ENCODE peak calls at places on chromosomes 5 and 9, in ten cellular contexts. One of them, this sample, is unnamed.

GRCh38 chr5:56310711-56311204 is 77.6 kb upstream of the ANKRD55 start:
- DNase-seq in M059J: peak; percentile 70
- DNase-seq in AG08396: no peak
- DNase-seq in left ventricle myocardium inferior: no peak
- DNase-seq in cerebellum: no peak
- DNase-seq in neural progenitor cell: no peak
- DNase-seq in GM19239: no peak
- DNase-seq in nucleus accumbens: no peak
- DNase-seq in activated naive CD4-positive, alpha-beta T cell treated with Interleukin-2 at 50 U/mL for 16 hours: no peak
- DNase-seq in naive thymus-derived CD8-positive, alpha-beta T cell: no peak
- DNase-seq in this sample: no peak

GRCh38 chr5:76403963-76404693 is 1.0 kb downstream of the IQGAP2 start:
- DNase-seq in cerebellum: no peak
- DNase-seq in neural progenitor cell: peak; percentile 79
- DNase-seq in M059J: no peak
- DNase-seq in activated naive CD4-positive, alpha-beta T cell treated with Interleukin-2 at 50 U/mL for 16 hours: peak; percentile 84
- DNase-seq in GM19239: peak; percentile 22
- DNase-seq in naive thymus-derived CD8-positive, alpha-beta T cell: peak; percentile 64
- DNase-seq in AG08396: no peak
- DNase-seq in left ventricle myocardium inferior: peak; percentile 19
- DNase-seq in nucleus accumbens: no peak
- DNase-seq in this sample: peak; percentile 64

GRCh38 chr5:139660105-139660915 is 12.2 kb downstream of the CXXC5 start:
- DNase-seq in cerebellum: peak; percentile 91
- DNase-seq in activated naive CD4-positive, alpha-beta T cell treated with Interleukin-2 at 50 U/mL for 16 hours: no peak
- DNase-seq in AG08396: no peak
- DNase-seq in nucleus accumbens: peak; percentile 70
- DNase-seq in neural progenitor cell: no peak
- DNase-seq in M059J: peak; percentile 93
- DNase-seq in GM19239: no peak
- DNase-seq in naive thymus-derived CD8-positive, alpha-beta T cell: no peak
- DNase-seq in left ventricle myocardium inferior: peak; percentile 84
- DNase-seq in this sample: peak; percentile 78

GRCh38 chr9:38362912-38363588 is 29.5 kb upstream of the ALDH1B1 start:
- DNase-seq in AG08396: peak; percentile 77
- DNase-seq in nucleus accumbens: no peak
- DNase-seq in naive thymus-derived CD8-positive, alpha-beta T cell: no peak
- DNase-seq in left ventricle myocardium inferior: no peak
- DNase-seq in M059J: peak; percentile 82
- DNase-seq in GM19239: peak; percentile 28
- DNase-seq in neural progenitor cell: peak; percentile 69
- DNase-seq in activated naive CD4-positive, alpha-beta T cell treated with Interleukin-2 at 50 U/mL for 16 hours: no peak
- DNase-seq in cerebellum: peak; percentile 70
- DNase-seq in this sample: no peak

GRCh38 chr5:9707766-9708462 is 77.8 kb upstream of the TAS2R1 start:
- DNase-seq in cerebellum: no peak
- DNase-seq in nucleus accumbens: no peak
- DNase-seq in activated naive CD4-positive, alpha-beta T cell treated with Interleukin-2 at 50 U/mL for 16 hours: no peak
- DNase-seq in GM19239: no peak
- DNase-seq in neural progenitor cell: no peak
- DNase-seq in naive thymus-derived CD8-positive, alpha-beta T cell: no peak
- DNase-seq in M059J: peak; percentile 19
- DNase-seq in AG08396: no peak
- DNase-seq in left ventricle myocardium inferior: no peak
- DNase-seq in this sample: no peak

GRCh38 chr9:21029661-21030060 is 1.8 kb downstream of the HACD4 start:
- DNase-seq in GM19239: no peak
- DNase-seq in activated naive CD4-positive, alpha-beta T cell treated with Interleukin-2 at 50 U/mL for 16 hours: no peak
- DNase-seq in nucleus accumbens: no peak
- DNase-seq in left ventricle myocardium inferior: no peak
- DNase-seq in cerebellum: no peak
- DNase-seq in AG08396: no peak
- DNase-seq in M059J: no peak
- DNase-seq in naive thymus-derived CD8-positive, alpha-beta T cell: no peak
- DNase-seq in neural progenitor cell: no peak
- DNase-seq in this sample: no peak

GRCh38 chr5:173328896-173329369 is 719 bp upstream of the STC2 start:
- DNase-seq in activated naive CD4-positive, alpha-beta T cell treated with Interleukin-2 at 50 U/mL for 16 hours: peak; percentile 5
- DNase-seq in neural progenitor cell: peak; percentile 69
- DNase-seq in nucleus accumbens: no peak
- DNase-seq in left ventricle myocardium inferior: no peak
- DNase-seq in cerebellum: no peak
- DNase-seq in M059J: peak; percentile 91
- DNase-seq in GM19239: no peak
- DNase-seq in naive thymus-derived CD8-positive, alpha-beta T cell: no peak
- DNase-seq in AG08396: peak; percentile 71
- DNase-seq in this sample: no peak

GRCh38 chr9:80797841-80798688 is 891.3 kb downstream of the TLE1 start:
- DNase-seq in left ventricle myocardium inferior: peak; percentile 31
- DNase-seq in cerebellum: peak; percentile 11
- DNase-seq in M059J: no peak
- DNase-seq in naive thymus-derived CD8-positive, alpha-beta T cell: no peak
- DNase-seq in AG08396: no peak
- DNase-seq in GM19239: no peak
- DNase-seq in neural progenitor cell: peak; percentile 16
- DNase-seq in activated naive CD4-positive, alpha-beta T cell treated with Interleukin-2 at 50 U/mL for 16 hours: no peak
- DNase-seq in nucleus accumbens: no peak
- DNase-seq in this sample: no peak

GRCh38 chr5:153926201-153926600 is 112.5 kb downstream of the FAM114A2 start:
- DNase-seq in M059J: peak; percentile 68
- DNase-seq in nucleus accumbens: no peak
- DNase-seq in neural progenitor cell: no peak
- DNase-seq in GM19239: no peak
- DNase-seq in AG08396: no peak
- DNase-seq in activated naive CD4-positive, alpha-beta T cell treated with Interleukin-2 at 50 U/mL for 16 hours: no peak
- DNase-seq in naive thymus-derived CD8-positive, alpha-beta T cell: no peak
- DNase-seq in left ventricle myocardium inferior: no peak
- DNase-seq in cerebellum: no peak
- DNase-seq in this sample: no peak